ENCODE peak calls at places on chromosome 5, in eight cellular contexts. One of them, this sample, is unnamed. For H3K27me3, the result is how much of the 10 kb centered on the place peaks cover.

GRCh38 chr5:26812714-26813113 is 225.7 kb downstream of the CDH9 start:
- DNase-seq in fibroblast of lung: no peak
- DNase-seq in keratinocyte: no peak
- DNase-seq in H9: no peak
- DNase-seq in neural progenitor cell: no peak
- DNase-seq in GM12878: no peak
- DNase-seq in astrocyte: no peak
- DNase-seq in HepG2: no peak
- DNase-seq in this sample: no peak

GRCh38 chr5:16740476-16740875 is 123.7 kb upstream of the RETREG1 start:
- DNase-seq in fibroblast of lung: no peak
- DNase-seq in keratinocyte: no peak
- DNase-seq in H9: peak
- DNase-seq in neural progenitor cell: peak
- DNase-seq in GM12878: no peak
- DNase-seq in astrocyte: no peak
- DNase-seq in HepG2: no peak
- DNase-seq in this sample: no peak

GRCh38 chr5:17379188-17379951 is 118.7 kb upstream of the TAF11L2 start:
- DNase-seq in fibroblast of lung: peak
- DNase-seq in keratinocyte: no peak
- DNase-seq in H9: no peak
- DNase-seq in neural progenitor cell: no peak
- DNase-seq in GM12878: no peak
- DNase-seq in astrocyte: peak
- DNase-seq in HepG2: no peak
- DNase-seq in this sample: no peak

GRCh38 chr5:1463326-1464095 is 18.3 kb upstream of the SLC6A3 start:
- DNase-seq in fibroblast of lung: no peak
- DNase-seq in keratinocyte: no peak
- DNase-seq in H9: no peak
- DNase-seq in neural progenitor cell: no peak
- DNase-seq in GM12878: no peak
- DNase-seq in astrocyte: no peak
- DNase-seq in HepG2: no peak
- DNase-seq in this sample: no peak

GRCh38 chr5:173954671-173955605 is 34.0 kb upstream of the C5orf47 start:
- DNase-seq in fibroblast of lung: peak
- DNase-seq in keratinocyte: no peak
- DNase-seq in H9: no peak
- DNase-seq in neural progenitor cell: no peak
- DNase-seq in GM12878: no peak
- DNase-seq in astrocyte: peak
- DNase-seq in HepG2: no peak
- DNase-seq in this sample: peak

GRCh38 chr5:21687621-21688020 is 1165.5 kb downstream of the CDH12 start:
- DNase-seq in fibroblast of lung: no peak
- DNase-seq in keratinocyte: no peak
- DNase-seq in H9: no peak
- DNase-seq in neural progenitor cell: no peak
- DNase-seq in GM12878: no peak
- DNase-seq in astrocyte: no peak
- DNase-seq in HepG2: no peak
- DNase-seq in this sample: no peak

GRCh38 chr5:42277293-42277692 is 145.9 kb upstream of the GHR start:
- DNase-seq in fibroblast of lung: no peak
- DNase-seq in keratinocyte: no peak
- DNase-seq in H9: no peak
- DNase-seq in neural progenitor cell: no peak
- DNase-seq in GM12878: no peak
- DNase-seq in astrocyte: no peak
- DNase-seq in HepG2: no peak
- DNase-seq in this sample: no peak

GRCh38 chr5:79792518-79792917 is 102.9 kb downstream of the CMYA5 start:
- DNase-seq in fibroblast of lung: no peak
- DNase-seq in keratinocyte: no peak
- DNase-seq in H9: no peak
- DNase-seq in neural progenitor cell: no peak
- DNase-seq in GM12878: no peak
- DNase-seq in astrocyte: no peak
- DNase-seq in HepG2: no peak
- DNase-seq in this sample: no peak

DNA sequence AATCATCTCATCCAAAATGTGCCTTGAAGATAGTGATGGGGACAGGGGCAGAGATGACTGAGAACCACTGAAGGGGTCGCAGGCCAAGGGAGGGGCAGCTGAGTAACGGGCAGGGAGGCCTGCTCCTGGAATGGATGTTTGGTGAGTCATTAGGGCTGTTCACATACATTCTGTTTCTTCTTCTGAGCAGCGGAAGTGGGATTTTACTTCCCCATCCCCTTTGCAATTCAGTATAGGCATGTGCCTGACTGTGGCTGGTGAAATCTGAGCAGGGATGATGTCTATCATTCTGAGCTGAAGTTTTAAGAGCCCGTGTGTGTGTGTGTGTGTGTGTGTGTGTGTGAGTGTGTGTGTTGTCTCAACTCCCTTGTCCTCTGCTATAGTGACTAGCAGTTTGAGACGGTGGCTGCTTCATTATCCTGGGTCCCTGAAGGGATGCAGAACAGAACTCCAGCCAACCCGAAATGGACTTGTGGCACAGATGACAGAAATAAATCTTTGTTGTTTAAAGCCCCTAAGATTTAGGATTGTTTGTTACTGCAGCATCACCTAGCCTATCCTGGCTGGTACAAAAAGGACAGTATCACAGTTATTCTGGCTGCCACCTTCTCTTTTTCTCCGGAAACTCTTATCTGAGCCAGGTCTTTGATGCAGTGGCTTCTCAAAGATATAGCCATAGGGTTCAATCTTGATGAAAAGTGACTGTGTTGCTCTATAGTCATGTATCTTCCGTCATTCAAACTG is 29.2 kb upstream of the TGFBI start:
- DNase-seq in fibroblast of lung: peak
- DNase-seq in keratinocyte: no peak
- DNase-seq in H9: no peak
- DNase-seq in neural progenitor cell: no peak
- DNase-seq in GM12878: no peak
- DNase-seq in astrocyte: peak
- DNase-seq in HepG2: no peak
- DNase-seq in this sample: no peak
- H2AFZ ChIP-seq in fibroblast of lung: no peak
- H2AFZ ChIP-seq in keratinocyte: no peak
- H2AFZ ChIP-seq in H9: no peak
- H2AFZ ChIP-seq in neural progenitor cell: no peak
- H2AFZ ChIP-seq in GM12878: no peak
- H2AFZ ChIP-seq in astrocyte: no peak
- H2AFZ ChIP-seq in HepG2: no peak
- H2AFZ ChIP-seq in this sample: no peak

GRCh38 chr5:170388240-170388639 is 927 bp downstream of the KCNMB1 start:
- DNase-seq in fibroblast of lung: no peak
- DNase-seq in keratinocyte: no peak
- DNase-seq in H9: no peak
- DNase-seq in neural progenitor cell: no peak
- DNase-seq in GM12878: no peak
- DNase-seq in astrocyte: no peak
- DNase-seq in HepG2: no peak
- DNase-seq in this sample: no peak

GRCh38 chr5:170387775-170388174 is 1.4 kb downstream of the KCNMB1 start:
- DNase-seq in fibroblast of lung: no peak
- DNase-seq in keratinocyte: no peak
- DNase-seq in H9: no peak
- DNase-seq in neural progenitor cell: no peak
- DNase-seq in GM12878: no peak
- DNase-seq in astrocyte: no peak
- DNase-seq in HepG2: no peak
- DNase-seq in this sample: no peak

GRCh38 chr5:170389250-170389902 is at the start of gene KCNMB1:
- DNase-seq in fibroblast of lung: no peak
- DNase-seq in keratinocyte: no peak
- DNase-seq in H9: peak
- DNase-seq in neural progenitor cell: no peak
- DNase-seq in GM12878: no peak
- DNase-seq in astrocyte: no peak
- DNase-seq in HepG2: no peak
- DNase-seq in this sample: no peak

GRCh38 chr5:170388818-170389217 is 349 bp downstream of the KCNMB1 start:
- DNase-seq in fibroblast of lung: no peak
- DNase-seq in keratinocyte: no peak
- DNase-seq in H9: no peak
- DNase-seq in neural progenitor cell: no peak
- DNase-seq in GM12878: no peak
- DNase-seq in astrocyte: no peak
- DNase-seq in HepG2: no peak
- DNase-seq in this sample: no peak

DNA sequence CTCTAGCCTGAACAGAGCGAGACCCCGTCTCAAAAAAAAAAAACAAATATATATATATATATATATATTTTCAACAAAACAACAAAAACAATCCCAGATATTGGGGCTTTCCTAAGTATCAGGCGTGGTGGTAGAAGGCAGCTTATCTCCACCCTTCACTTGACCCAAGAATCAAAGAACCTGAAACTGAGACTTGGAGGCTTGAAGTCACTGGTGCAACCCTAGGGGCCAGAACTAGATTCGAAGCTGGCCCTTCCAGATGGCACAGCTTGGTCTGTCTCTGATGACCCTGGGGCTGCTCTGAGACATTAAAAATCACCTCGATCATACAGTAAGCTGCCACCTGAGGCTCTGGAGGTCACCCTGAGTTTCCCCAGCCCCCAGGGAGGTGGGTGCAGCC is 1.3 kb upstream of the KCNMB1 start:
- DNase-seq in fibroblast of lung: no peak
- DNase-seq in keratinocyte: no peak
- DNase-seq in H9: no peak
- DNase-seq in neural progenitor cell: no peak
- DNase-seq in GM12878: no peak
- DNase-seq in astrocyte: no peak
- DNase-seq in HepG2: no peak
- DNase-seq in this sample: peak
- H3K27me3 ChIP-seq in fibroblast of lung: under half
- H3K27me3 ChIP-seq in keratinocyte: under half
- H3K27me3 ChIP-seq in H9: under half
- H3K27me3 ChIP-seq in neural progenitor cell: under half
- H3K27me3 ChIP-seq in GM12878: under half
- H3K27me3 ChIP-seq in astrocyte: under half
- H3K27me3 ChIP-seq in HepG2: under half
- H3K27me3 ChIP-seq in this sample: under half

GRCh38 chr5:180591249-180591887 is at the start of gene SCGB3A1:
- DNase-seq in fibroblast of lung: no peak
- DNase-seq in keratinocyte: no peak
- DNase-seq in H9: no peak
- DNase-seq in neural progenitor cell: peak
- DNase-seq in GM12878: no peak
- DNase-seq in astrocyte: no peak
- DNase-seq in HepG2: no peak
- DNase-seq in this sample: no peak

GRCh38 chr5:180593446-180594206 is 2.3 kb upstream of the SCGB3A1 start:
- DNase-seq in fibroblast of lung: no peak
- DNase-seq in keratinocyte: no peak
- DNase-seq in H9: no peak
- DNase-seq in neural progenitor cell: no peak
- DNase-seq in GM12878: no peak
- DNase-seq in astrocyte: no peak
- DNase-seq in HepG2: no peak
- DNase-seq in this sample: no peak

GRCh38 chr5:180592176-180592575 is 877 bp upstream of the SCGB3A1 start:
- DNase-seq in fibroblast of lung: no peak
- DNase-seq in keratinocyte: no peak
- DNase-seq in H9: no peak
- DNase-seq in neural progenitor cell: no peak
- DNase-seq in GM12878: no peak
- DNase-seq in astrocyte: no peak
- DNase-seq in HepG2: no peak
- DNase-seq in this sample: no peak

GRCh38 chr5:180589771-180590542 is 1.3 kb downstream of the SCGB3A1 start:
- DNase-seq in fibroblast of lung: no peak
- DNase-seq in keratinocyte: no peak
- DNase-seq in H9: no peak
- DNase-seq in neural progenitor cell: peak
- DNase-seq in GM12878: no peak
- DNase-seq in astrocyte: no peak
- DNase-seq in HepG2: no peak
- DNase-seq in this sample: peak

DNA sequence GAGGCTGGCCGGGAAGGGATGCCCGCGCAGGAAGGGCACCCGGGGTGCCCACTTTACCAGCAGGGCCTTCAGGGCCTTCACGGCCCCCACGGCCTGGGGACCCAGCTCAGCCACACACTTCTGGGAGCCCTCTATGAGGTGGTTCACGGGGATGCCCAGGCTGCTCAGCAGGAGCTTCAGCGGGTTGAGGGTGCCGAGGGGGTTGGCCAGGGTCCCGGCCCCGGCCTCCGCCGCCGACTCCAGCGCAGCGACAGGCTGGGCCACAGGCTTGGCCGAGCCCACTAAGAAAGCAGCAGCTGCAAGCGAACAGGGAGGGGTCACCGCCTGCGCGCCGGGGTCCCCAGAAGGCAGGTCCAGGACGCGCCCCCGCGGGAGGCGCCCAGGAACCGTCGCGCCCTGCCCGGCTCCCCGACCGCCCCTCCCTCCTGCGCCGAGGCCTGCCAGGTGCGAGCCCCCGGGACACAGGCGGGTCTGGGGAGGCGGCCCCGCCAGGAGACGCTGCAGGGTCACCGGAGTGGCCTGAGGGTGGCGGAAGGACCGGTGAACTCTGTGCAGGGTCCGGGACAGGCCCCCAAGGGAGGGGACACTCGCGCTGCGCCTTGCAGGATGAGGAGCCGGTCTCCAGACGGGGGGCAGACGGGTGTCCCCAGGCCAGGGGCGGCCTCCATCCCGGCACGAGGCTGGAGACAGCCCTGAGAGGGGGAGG is 603 bp downstream of the SCGB3A1 start:
- DNase-seq in fibroblast of lung: no peak
- DNase-seq in keratinocyte: no peak
- DNase-seq in H9: no peak
- DNase-seq in neural progenitor cell: peak
- DNase-seq in GM12878: no peak
- DNase-seq in astrocyte: no peak
- DNase-seq in HepG2: no peak
- DNase-seq in this sample: no peak
- TF ChIP-seq CTCF in fibroblast of lung: no peak
- TF ChIP-seq CTCF in keratinocyte: no peak
- TF ChIP-seq CTCF in H9: peak
- TF ChIP-seq CTCF in neural progenitor cell: peak
- TF ChIP-seq CTCF in GM12878: no peak
- TF ChIP-seq CTCF in astrocyte: no peak
- TF ChIP-seq CTCF in HepG2: peak
- TF ChIP-seq CTCF in this sample: no peak

GRCh38 chr5:149581931-149582768 is 852 bp downstream of the ARHGEF37 start:
- DNase-seq in fibroblast of lung: no peak
- DNase-seq in keratinocyte: no peak
- DNase-seq in H9: peak
- DNase-seq in neural progenitor cell: peak
- DNase-seq in GM12878: no peak
- DNase-seq in astrocyte: no peak
- DNase-seq in HepG2: no peak
- DNase-seq in this sample: no peak
- H2AFZ ChIP-seq in fibroblast of lung: peak
- H2AFZ ChIP-seq in keratinocyte: peak
- H2AFZ ChIP-seq in H9: no peak
- H2AFZ ChIP-seq in neural progenitor cell: peak
- H2AFZ ChIP-seq in GM12878: no peak
- H2AFZ ChIP-seq in astrocyte: peak
- H2AFZ ChIP-seq in HepG2: peak
- H2AFZ ChIP-seq in this sample: peak

GRCh38 chr5:133473291-133473690 is 139.1 kb downstream of the FSTL4 start:
- DNase-seq in fibroblast of lung: no peak
- DNase-seq in keratinocyte: no peak
- DNase-seq in H9: no peak
- DNase-seq in neural progenitor cell: no peak
- DNase-seq in GM12878: no peak
- DNase-seq in astrocyte: no peak
- DNase-seq in HepG2: no peak
- DNase-seq in this sample: no peak
- H3K27me3 ChIP-seq in fibroblast of lung: under half
- H3K27me3 ChIP-seq in keratinocyte: under half
- H3K27me3 ChIP-seq in H9: under half
- H3K27me3 ChIP-seq in neural progenitor cell: under half
- H3K27me3 ChIP-seq in GM12878: under half
- H3K27me3 ChIP-seq in astrocyte: under half
- H3K27me3 ChIP-seq in HepG2: under half
- H3K27me3 ChIP-seq in this sample: under half

This sample was measured in MM.1S.